ENCODE peak calls at places on chromosomes 7 and 10, in eight cellular contexts. O, U, G, Z, V, R, E and A are unnamed samples.
A peak's percentile ranks its signal among the peaks of the same experiment; 100 is the strongest.

GRCh38 chr10:122850705-122851640 is 5.3 kb upstream of the CUZD1 start:
- DNase-seq in O (no peak), U (no peak), G (no peak), Z (peak; percentile 76), V (no peak), R (peak; percentile 73), E (peak; percentile 37), A (no peak)

GRCh38 chr7:145691377-145691914 is 425.2 kb upstream of the CNTNAP2 start:
- DNase-seq in O (no peak), U (no peak), G (no peak), Z (no peak), V (no peak), R (no peak), E (no peak), A (no peak)

GRCh38 chr7:105691029-105691691 is 109.9 kb upstream of the EFCAB10 start:
- DNase-seq in O (no peak), U (peak; percentile 43), G (no peak), Z (no peak), V (no peak), R (peak; percentile 58), E (peak; percentile 89), A (no peak)

GRCh38 chr10:119542357-119542989 is at the start of gene RGS10:
- DNase-seq in O (peak; percentile 91), U (peak; percentile 91), G (no peak), Z (peak; percentile 37), V (peak; percentile 86), R (peak; percentile 77), E (peak; percentile 81), A (peak; percentile 37)

GRCh38 chr7:123751816-123752215 is 3.0 kb upstream of the WASL start:
- DNase-seq in O (no peak), U (no peak), G (no peak), Z (no peak), V (no peak), R (peak; percentile 75), E (peak; percentile 21), A (no peak)

GRCh38 chr10:33735463-33735862 is 401.0 kb upstream of the NRP1 start:
- DNase-seq in O (no peak), U (peak; percentile 46), G (no peak), Z (no peak), V (no peak), R (peak; percentile 37), E (peak; percentile 39), A (no peak)

GRCh38 chr10:69904533-69904932 is 102.8 kb downstream of the COL13A1 start:
- DNase-seq in O (no peak), U (no peak), G (no peak), Z (no peak), V (no peak), R (no peak), E (no peak), A (no peak)

GRCh38 chr10:55311823-55312431 is 510.9 kb upstream of the PCDH15 start:
- DNase-seq in O (no peak), U (no peak), G (no peak), Z (no peak), V (no peak), R (no peak), E (no peak), A (no peak)

GRCh38 chr7:351256-351655 is 61.3 kb downstream of the FOXL3 start:
- DNase-seq in O (no peak), U (no peak), G (no peak), Z (no peak), V (no peak), R (no peak), E (no peak), A (no peak)

GRCh38 chr7:42226354-42226941 is 10.6 kb downstream of the GLI3 start:
- DNase-seq in O (no peak), U (no peak), G (no peak), Z (no peak), V (no peak), R (no peak), E (peak; percentile 56), A (no peak)

GRCh38 chr10:117241541-117242462 is 888 bp downstream of the SLC18A2 start:
- DNase-seq in O (no peak), U (no peak), G (no peak), Z (no peak), V (no peak), R (peak; percentile 12), E (peak; percentile 5), A (peak; percentile 48)

GRCh38 chr10:89115876-89116627 is 91.1 kb downstream of the CH25H start:
- DNase-seq in O (no peak), U (no peak), G (no peak), Z (no peak), V (no peak), R (peak; percentile 74), E (no peak), A (no peak)

GRCh38 chr7:137245890-137246289 is 97.6 kb downstream of the PTN start:
- DNase-seq in O (no peak), U (no peak), G (no peak), Z (no peak), V (no peak), R (no peak), E (no peak), A (no peak)

GRCh38 chr10:90326498-90327267 is 531.2 kb downstream of the HTR7 start:
- DNase-seq in O (no peak), U (no peak), G (no peak), Z (no peak), V (no peak), R (peak; percentile 78), E (peak; percentile 22), A (no peak)

GRCh38 chr7:134140889-134141867 is 14.0 kb downstream of the LRGUK start:
- DNase-seq in O (peak; percentile 62), U (peak; percentile 69), G (peak; percentile 59), Z (peak; percentile 76), V (peak; percentile 77), R (peak; percentile 70), E (peak; percentile 52), A (peak; percentile 71)

GRCh38 chr10:178208-178607 is 43.0 kb downstream of the ZMYND11 start:
- DNase-seq in O (no peak), U (peak; percentile 20), G (no peak), Z (no peak), V (no peak), R (peak; percentile 80), E (peak; percentile 54), A (no peak)
- TF ChIP-seq CTCF in O (no peak), U (no peak), G (peak; percentile 33), Z (no peak), V (peak; percentile 39), R (peak; percentile 42), E (peak; percentile 24), A (no peak)

DNA sequence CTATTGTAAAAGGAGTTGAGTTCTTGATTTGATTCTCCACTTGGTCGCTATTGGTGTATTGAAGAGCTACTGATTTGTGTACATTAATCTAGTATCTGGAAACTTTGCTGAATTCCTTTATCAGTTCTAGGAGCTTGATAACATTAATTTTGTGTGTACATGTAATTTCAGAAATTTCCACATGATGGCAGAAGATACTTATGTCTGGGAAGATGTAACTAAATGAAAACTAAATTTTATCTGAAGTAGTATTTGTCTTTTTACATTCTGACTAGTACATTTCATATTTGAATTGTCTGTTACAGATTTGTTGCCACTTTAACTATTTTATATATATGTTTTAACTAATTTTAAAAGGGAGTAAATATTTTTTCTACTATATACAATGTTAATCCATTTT is 27.6 kb downstream of the SDHAF3 start:
- DNase-seq in O (no peak), U (peak; percentile 32), G (no peak), Z (no peak), V (no peak), R (peak; percentile 70), E (peak; percentile 54), A (no peak)
- TF ChIP-seq CTCF in O (peak; percentile 47), U (peak; percentile 20), G (no peak), Z (peak; percentile 18), V (peak; percentile 42), R (peak; percentile 52), E (peak; percentile 52), A (peak; percentile 59)

DNA sequence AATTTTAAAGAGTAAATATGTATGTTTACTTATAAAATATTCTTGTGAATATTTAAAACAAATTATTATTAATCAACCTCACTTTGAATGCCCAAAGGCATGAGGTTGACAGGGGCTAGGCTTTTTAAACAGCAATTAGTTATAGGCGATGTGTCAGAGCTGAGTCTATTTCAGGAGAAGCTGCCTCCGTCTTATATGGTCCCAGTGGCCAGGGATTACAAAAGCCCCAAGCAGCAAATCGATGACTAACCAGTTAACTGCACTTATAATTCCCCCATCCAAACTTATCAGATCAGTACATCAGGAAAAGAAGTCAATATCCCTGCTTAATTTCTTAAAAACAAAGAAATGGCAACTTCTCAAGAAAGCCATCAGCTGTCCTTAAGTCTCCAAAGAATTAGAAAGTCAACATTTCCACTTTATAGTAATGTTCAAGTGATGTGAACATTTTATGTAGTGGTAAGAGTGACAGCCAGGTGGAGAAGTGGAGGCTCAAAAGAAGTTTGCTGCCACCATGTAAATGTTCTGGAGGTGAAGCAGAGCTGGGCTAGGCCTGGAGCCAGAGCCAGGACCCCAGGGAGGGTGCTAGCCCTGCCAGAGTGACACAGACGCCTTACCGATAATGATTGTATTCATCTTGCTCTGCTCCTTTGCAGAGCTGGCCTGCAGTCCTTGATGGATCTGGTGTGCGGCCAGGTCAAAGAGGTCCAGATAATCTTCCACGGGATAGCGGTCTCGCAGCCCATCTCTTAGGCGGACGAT is 51.5 kb downstream of the CHST15 start:
- DNase-seq in O (no peak), U (no peak), G (no peak), Z (no peak), V (no peak), R (no peak), E (no peak), A (no peak)
- TF ChIP-seq CTCF in O (no peak), U (no peak), G (no peak), Z (no peak), V (no peak), R (no peak), E (no peak), A (no peak)

GRCh38 chr7:2660359-2661095 is 27.5 kb upstream of the AMZ1 start:
- DNase-seq in O (no peak), U (no peak), G (no peak), Z (no peak), V (no peak), R (no peak), E (no peak), A (no peak)
- TF ChIP-seq CTCF in O (no peak), U (no peak), G (no peak), Z (no peak), V (no peak), R (peak; percentile 50), E (peak; percentile 43), A (peak; percentile 52)